ENCODE peak calls at places on chromosomes 12 and 14, in ten cellular contexts. B, Y, O, A, W, T, C, H, Z and V are unnamed samples.

GRCh38 chr14:41349289-41349910 is 257.3 kb upstream of the LRFN5 start:
- DNase-seq in B (no peak), Y (no peak), O (no peak), A (no peak), W (no peak), T (no peak), C (no peak), H (no peak), Z (no peak), V (no peak)

GRCh38 chr12:106962291-106962690 is 6.6 kb downstream of the TMEM263 start:
- DNase-seq in B (no peak), Y (no peak), O (no peak), A (no peak), W (no peak), T (no peak), C (no peak), H (no peak), Z (no peak), V (no peak)

GRCh38 chr12:68468036-68468435 is 135.9 kb upstream of the MDM1 start:
- DNase-seq in B (no peak), Y (no peak), O (no peak), A (no peak), W (no peak), T (no peak), C (no peak), H (no peak), Z (no peak), V (no peak)

GRCh38 chr14:56196274-56196673 is 78.1 kb downstream of the PELI2 start:
- DNase-seq in B (peak; percentile 87), Y (no peak), O (no peak), A (no peak), W (peak; percentile 58), T (no peak), C (no peak), H (no peak), Z (no peak), V (no peak)

GRCh38 chr12:49664591-49665146 is 41.3 kb downstream of the PRPF40B start:
- DNase-seq in B (no peak), Y (no peak), O (no peak), A (no peak), W (no peak), T (no peak), C (no peak), H (no peak), Z (no peak), V (no peak)

GRCh38 chr14:100297320-100298300 is 8.6 kb downstream of the SLC25A29 start:
- DNase-seq in B (peak; percentile 89), Y (no peak), O (no peak), A (no peak), W (peak; percentile 83), T (peak; percentile 58), C (peak; percentile 78), H (no peak), Z (no peak), V (peak; percentile 75)

GRCh38 chr14:91729756-91730155 is 2.1 kb downstream of the CATSPERB start:
- DNase-seq in B (no peak), Y (no peak), O (no peak), A (no peak), W (no peak), T (no peak), C (no peak), H (no peak), Z (no peak), V (no peak)

GRCh38 chr12:120115692-120116442 is 686 bp downstream of the RAB35 start:
- DNase-seq in B (no peak), Y (peak; percentile 73), O (peak; percentile 73), A (peak; percentile 29), W (no peak), T (no peak), C (peak; percentile 28), H (no peak), Z (no peak), V (no peak)

GRCh38 chr14:39368261-39368959 is 63.8 kb downstream of the FBXO33 start:
- DNase-seq in B (peak; percentile 75), Y (peak; percentile 77), O (peak; percentile 66), A (no peak), W (peak; percentile 68), T (no peak), C (peak; percentile 45), H (peak; percentile 48), Z (no peak), V (peak; percentile 35)

GRCh38 chr12:48827026-48827425 is 8.7 kb downstream of the CACNB3 start:
- DNase-seq in B (no peak), Y (no peak), O (no peak), A (no peak), W (no peak), T (no peak), C (no peak), H (no peak), Z (no peak), V (no peak)

GRCh38 chr14:102183922-102184677 is 44.4 kb downstream of the WDR20 start:
- DNase-seq in B (no peak), Y (no peak), O (no peak), A (peak; percentile 4), W (no peak), T (no peak), C (no peak), H (no peak), Z (no peak), V (no peak)

GRCh38 chr12:82838827-82839226 is 152.1 kb downstream of the TMTC2 start:
- DNase-seq in B (no peak), Y (no peak), O (no peak), A (no peak), W (no peak), T (no peak), C (no peak), H (no peak), Z (no peak), V (no peak)

GRCh38 chr12:110741795-110742717 is 635 bp downstream of the PPP1CC start:
- DNase-seq in B (peak; percentile 50), Y (peak; percentile 29), O (peak; percentile 44), A (no peak), W (peak; percentile 44), T (no peak), C (no peak), H (no peak), Z (no peak), V (peak; percentile 22)

GRCh38 chr12:107903377-107904061 is 129.0 kb downstream of the ASCL4 start:
- DNase-seq in B (peak; percentile 31), Y (peak; percentile 61), O (peak; percentile 51), A (peak; percentile 33), W (peak; percentile 19), T (peak; percentile 72), C (peak; percentile 10), H (peak; percentile 34), Z (no peak), V (no peak)